ENCODE peak calls at places on chromosomes 6 and 20, in four cellular contexts. G is H9, A is mesendoderm, O is H1. H is an unnamed sample.

GRCh38 chr6:56949261-56949660 is 5.6 kb upstream of the BEND6 start:
- DNase-seq in O (no peak), G (no peak), A (no peak), H (no peak)

GRCh38 chr6:111803804-111804203 is 69.4 kb downstream of the FYN start:
- DNase-seq in G (no peak), A (no peak), O (no peak), H (no peak)

GRCh38 chr6:16555550-16555949 is 205.7 kb downstream of the ATXN1 start:
- DNase-seq in O (no peak), A (no peak), G (no peak), H (no peak)

GRCh38 chr20:6698056-6698455 is 69.4 kb upstream of the BMP2 start:
- DNase-seq in G (peak; percentile 88), O (no peak), A (peak; percentile 96), H (peak; percentile 11)

GRCh38 chr6:151822252-151823111 is 15.0 kb downstream of the ESR1 start:
- DNase-seq in O (no peak), A (no peak), G (no peak), H (no peak)

GRCh38 chr6:25415701-25416100 is 136.5 kb downstream of the CARMIL1 start:
- DNase-seq in O (no peak), A (no peak), G (no peak), H (no peak)

GRCh38 chr6:53737746-53738145 is 57.1 kb upstream of the LRRC1 start:
- DNase-seq in G (no peak), A (no peak), O (no peak), H (peak; percentile 67)

GRCh38 chr6:161101517-161101916 is 109.9 kb downstream of the MAP3K4 start:
- DNase-seq in A (peak; percentile 17), O (no peak), G (no peak), H (no peak)

GRCh38 chr6:170163405-170164170 is 127.3 kb downstream of the DLL1 start:
- DNase-seq in A (no peak), G (no peak), O (no peak), H (no peak)

GRCh38 chr6:6825986-6826901 is 237.7 kb downstream of the LY86 start:
- DNase-seq in G (no peak), O (no peak), A (no peak), H (no peak)

GRCh38 chr6:52576392-52577021 is 353 bp downstream of the TRAM2 start:
- DNase-seq in A (peak; percentile 92), G (peak; percentile 76), O (peak; percentile 81), H (peak; percentile 67)

GRCh38 chr6:144621332-144621731 is 336.2 kb downstream of the UTRN start:
- DNase-seq in G (no peak), O (no peak), A (peak; percentile 68), H (peak; percentile 12)

GRCh38 chr6:139855741-139856206 is 481.3 kb upstream of the CITED2 start:
- DNase-seq in A (no peak), O (no peak), G (no peak), H (no peak)

GRCh38 chr20:7849675-7850074 is 90.6 kb downstream of the HAO1 start:
- DNase-seq in G (no peak), O (no peak), A (no peak), H (no peak)

GRCh38 chr20:51492167-51493092 is 50.1 kb downstream of the NFATC2 start:
- DNase-seq in O (no peak), G (no peak), A (peak; percentile 29), H (no peak)

GRCh38 chr6:69584913-69585729 is 211.7 kb downstream of the LMBRD1 start:
- DNase-seq in O (no peak), A (peak; percentile 75), G (no peak), H (no peak)

GRCh38 chr6:73649783-73650182 is 4.0 kb downstream of the SLC17A5 start:
- DNase-seq in G (no peak), O (no peak), A (no peak), H (no peak)

GRCh38 chr6:148455674-148456559 is 113.3 kb downstream of the SASH1 start:
- DNase-seq in A (no peak), G (no peak), O (no peak), H (peak; percentile 13)

GRCh38 chr6:39357998-39358686 is 35.6 kb upstream of the KCNK16 start:
- DNase-seq in G (peak; percentile 14), A (no peak), O (no peak), H (no peak)

GRCh38 chr6:158149641-158150040 is 18.4 kb downstream of the SERAC1 start:
- DNase-seq in G (no peak), A (no peak), O (no peak), H (peak; percentile 19)

GRCh38 chr6:56751604-56752003 is 108.9 kb upstream of the DST start:
- DNase-seq in O (no peak), G (no peak), A (peak; percentile 60), H (no peak)

GRCh38 chr6:37254881-37255280 is 2.7 kb upstream of the TBC1D22B start:
- DNase-seq in O (no peak), G (peak; percentile 32), A (no peak), H (no peak)

GRCh38 chr20:10679269-10679668 is 5.5 kb upstream of the JAG1 start:
- DNase-seq in A (no peak), G (no peak), O (no peak), H (no peak)

GRCh38 chr20:5448449-5449118 is 131.8 kb upstream of the PROKR2 start:
- DNase-seq in O (peak; percentile 90), A (peak; percentile 72), G (peak; percentile 77), H (peak; percentile 16)

GRCh38 chr6:112539355-112539754 is 192.2 kb downstream of the RFPL4B start:
- DNase-seq in A (no peak), O (no peak), G (no peak), H (no peak)

GRCh38 chr6:139029470-139030210 is 1.1 kb downstream of the ABRACL start:
- DNase-seq in G (peak; percentile 45), A (peak; percentile 52), O (peak; percentile 70), H (peak; percentile 61)

GRCh38 chr6:141744971-141745370 is 387.8 kb upstream of the GJE1 start:
- DNase-seq in G (no peak), A (no peak), O (no peak), H (no peak)

GRCh38 chr20:47208534-47209174 is 147.8 kb downstream of the ZMYND8 start:
- DNase-seq in O (no peak), G (no peak), A (no peak), H (no peak)

GRCh38 chr20:43776691-43777090 is 49.9 kb upstream of the GTSF1L start:
- DNase-seq in A (no peak), G (no peak), O (no peak), H (no peak)

GRCh38 chr20:40749985-40750506 is 61.0 kb upstream of the MAFB start:
- DNase-seq in A (no peak), O (no peak), G (no peak), H (no peak)

GRCh38 chr20:50189681-50190250 is 864 bp upstream of the CEBPB start:
- DNase-seq in G (peak; percentile 83), O (no peak), A (peak; percentile 38), H (peak; percentile 25)

GRCh38 chr6:6546318-6547110 is 42.0 kb upstream of the LY86 start:
- DNase-seq in G (peak; percentile 73), A (peak; percentile 64), O (peak; percentile 75), H (peak; percentile 8)

GRCh38 chr6:143449082-143449481 is 1.4 kb downstream of the ADAT2 start:
- DNase-seq in A (no peak), G (no peak), O (no peak), H (no peak)
- H3K79me2 ChIP-seq in A (peaks cover 3% of the 10 kb centered on the region), G (no peaks in the 10 kb centered on the region), O (peaks cover 24% of the 10 kb centered on the region), H (peaks cover 3% of the 10 kb centered on the region)

GRCh38 chr20:63706027-63706695 is 1.6 kb downstream of the ARFRP1 start:
- DNase-seq in G (no peak), O (no peak), A (no peak), H (no peak)

GRCh38 chr20:63705232-63706026 is 2.3 kb downstream of the ARFRP1 start:
- DNase-seq in A (no peak), G (no peak), O (no peak), H (no peak)

GRCh38 chr20:63707558-63708300 is at the start of the genes ARFRP1 and ZGPAT:
- DNase-seq in G (peak; percentile 84), O (peak; percentile 93), A (peak; percentile 91), H (peak; percentile 87)

GRCh38 chr20:63708301-63709148 is 686 bp downstream of the ZGPAT start:
- DNase-seq in G (peak; percentile 28), O (peak; percentile 52), A (no peak), H (no peak)

GRCh38 chr20:63706852-63707557 is 771 bp downstream of the ARFRP1 start:
- DNase-seq in G (peak; percentile 48), O (peak; percentile 67), A (peak; percentile 37), H (no peak)
- H2BK5ac ChIP-seq in G (no peak overlapping the region), O (no peak overlapping the region), A (no peak overlapping the region), H (no peak overlapping the region)

DNA sequence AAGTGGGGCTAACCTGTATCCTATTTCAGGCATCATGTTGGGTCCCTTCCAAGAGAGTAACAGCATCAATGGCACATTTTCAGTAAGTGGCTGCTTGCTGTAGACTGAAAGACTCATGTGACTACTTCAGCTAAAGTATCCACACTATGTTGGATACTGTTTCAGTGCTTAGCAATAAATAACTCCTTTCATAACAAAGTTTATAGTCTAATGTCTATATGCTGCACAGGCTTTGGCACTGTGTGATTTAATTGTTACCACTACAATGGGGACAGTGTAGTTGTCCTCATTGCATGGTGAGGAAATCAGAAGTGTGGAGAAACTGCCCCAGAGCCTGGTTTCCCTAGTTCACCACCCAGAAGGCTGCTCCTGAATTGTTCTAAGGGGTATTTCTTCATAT is 318.0 kb upstream of the PTCHD4 start:
- DNase-seq in G (no peak), O (no peak), A (no peak), H (no peak)
- H2AK5ac ChIP-seq in G (no peak overlapping the region), O (no peak overlapping the region), A (no peak overlapping the region), H (no peak overlapping the region)

DNA sequence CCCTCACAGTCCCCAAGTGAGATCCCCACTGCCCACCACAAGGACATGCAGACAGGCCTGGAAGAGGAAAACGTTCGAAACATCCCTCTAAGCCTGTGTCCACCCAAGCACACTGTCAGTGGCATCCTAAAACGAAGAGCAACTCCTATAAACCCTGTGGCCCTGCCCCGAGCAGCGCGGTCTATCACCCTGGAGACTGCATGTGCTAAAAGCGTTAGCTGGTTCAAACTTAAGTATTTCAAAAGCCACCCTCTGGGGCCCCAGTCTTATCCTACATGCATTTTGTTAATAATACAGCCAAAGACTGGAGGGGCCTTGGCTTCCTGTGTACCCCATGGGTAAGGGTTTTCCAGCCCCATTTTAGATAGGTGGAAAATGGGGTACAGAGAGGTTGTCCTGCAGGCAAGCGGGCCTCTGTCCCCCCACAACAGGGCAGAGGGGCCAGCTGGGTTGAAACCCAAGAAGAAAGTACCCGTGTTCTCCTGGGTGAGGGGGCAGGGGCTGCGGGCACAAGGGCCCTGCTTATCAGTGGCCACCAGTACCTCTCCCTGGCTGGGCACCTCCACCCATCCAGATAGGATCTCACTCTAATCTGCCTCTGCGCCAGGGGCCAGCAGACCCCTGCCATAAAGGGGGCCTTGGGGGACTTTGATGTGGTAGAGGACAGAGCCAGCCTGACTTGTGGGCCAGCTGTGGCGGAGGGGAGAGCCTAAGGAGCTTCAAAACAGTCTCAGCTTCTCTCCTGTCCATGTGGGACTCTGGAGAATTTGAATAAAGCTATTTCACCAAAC is 28.3 kb downstream of the PREX1 start:
- DNase-seq in A (no peak), O (no peak), G (no peak), H (no peak)
- H3K79me2 ChIP-seq in A (peaks cover 76% of the 10 kb centered on the region), O (no peaks in the 10 kb centered on the region), G (no peaks in the 10 kb centered on the region), H (no peaks in the 10 kb centered on the region)

H was measured in trophoblast cell.